ENCODE peak calls at places on chromosome 11, in nine cellular contexts. One of them, this sample, is unnamed.

GRCh38 chr11:92837595-92837994 is 131.9 kb upstream of the MTNR1B start:
- DNase-seq in H1: no peak
- DNase-seq in ovary: no peak
- DNase-seq in stomach: no peak
- DNase-seq in A549: no peak
- DNase-seq in sigmoid colon: no peak
- DNase-seq in tibial nerve: no peak
- DNase-seq in esophagus muscularis mucosa: no peak
- DNase-seq in K562: no peak
- DNase-seq in this sample: no peak

GRCh38 chr11:14357843-14358728 is 897 bp downstream of the RRAS2 start:
- DNase-seq in H1: peak; percentile 78
- DNase-seq in ovary: peak; percentile 63
- DNase-seq in stomach: peak; percentile 63
- DNase-seq in A549: peak; percentile 76
- DNase-seq in sigmoid colon: peak; percentile 73
- DNase-seq in tibial nerve: no peak
- DNase-seq in esophagus muscularis mucosa: no peak
- DNase-seq in K562: peak; percentile 55
- DNase-seq in this sample: peak; percentile 73

GRCh38 chr11:122036493-122036892 is 79.5 kb downstream of the BLID start:
- DNase-seq in H1: no peak
- DNase-seq in ovary: no peak
- DNase-seq in stomach: no peak
- DNase-seq in A549: no peak
- DNase-seq in sigmoid colon: no peak
- DNase-seq in tibial nerve: no peak
- DNase-seq in esophagus muscularis mucosa: no peak
- DNase-seq in K562: no peak
- DNase-seq in this sample: no peak

GRCh38 chr11:81218440-81218839 is 1515.2 kb downstream of the FAM181B start:
- DNase-seq in H1: no peak
- DNase-seq in ovary: no peak
- DNase-seq in stomach: no peak
- DNase-seq in A549: no peak
- DNase-seq in sigmoid colon: no peak
- DNase-seq in tibial nerve: no peak
- DNase-seq in esophagus muscularis mucosa: no peak
- DNase-seq in K562: no peak
- DNase-seq in this sample: no peak

GRCh38 chr11:44946268-44946667 is 4.4 kb downstream of the TP53I11 start:
- DNase-seq in H1: no peak
- DNase-seq in ovary: no peak
- DNase-seq in stomach: no peak
- DNase-seq in A549: no peak
- DNase-seq in sigmoid colon: peak; percentile 92
- DNase-seq in tibial nerve: peak; percentile 57
- DNase-seq in esophagus muscularis mucosa: no peak
- DNase-seq in K562: no peak
- DNase-seq in this sample: no peak

GRCh38 chr11:120121336-120121735 is 16.6 kb downstream of the TRIM29 start:
- DNase-seq in H1: no peak
- DNase-seq in ovary: no peak
- DNase-seq in stomach: no peak
- DNase-seq in A549: no peak
- DNase-seq in sigmoid colon: no peak
- DNase-seq in tibial nerve: no peak
- DNase-seq in esophagus muscularis mucosa: no peak
- DNase-seq in K562: no peak
- DNase-seq in this sample: no peak

GRCh38 chr11:3156282-3156660 is 8.8 kb downstream of the OSBPL5 start:
- DNase-seq in H1: no peak
- DNase-seq in ovary: peak; percentile 13
- DNase-seq in stomach: no peak
- DNase-seq in A549: no peak
- DNase-seq in sigmoid colon: peak; percentile 88
- DNase-seq in tibial nerve: no peak
- DNase-seq in esophagus muscularis mucosa: no peak
- DNase-seq in K562: no peak
- DNase-seq in this sample: no peak

GRCh38 chr11:80899381-80899780 is 1458.6 kb upstream of the TENM4 start:
- DNase-seq in H1: no peak
- DNase-seq in ovary: no peak
- DNase-seq in stomach: no peak
- DNase-seq in A549: no peak
- DNase-seq in sigmoid colon: no peak
- DNase-seq in tibial nerve: no peak
- DNase-seq in esophagus muscularis mucosa: no peak
- DNase-seq in K562: no peak
- DNase-seq in this sample: no peak

GRCh38 chr11:6052374-6052773 is 21.8 kb upstream of the OR56A1 start:
- DNase-seq in H1: no peak
- DNase-seq in ovary: no peak
- DNase-seq in stomach: no peak
- DNase-seq in A549: no peak
- DNase-seq in sigmoid colon: no peak
- DNase-seq in tibial nerve: no peak
- DNase-seq in esophagus muscularis mucosa: no peak
- DNase-seq in K562: no peak
- DNase-seq in this sample: no peak

GRCh38 chr11:109490953-109491733 is 69.2 kb downstream of the C11orf87 start:
- DNase-seq in H1: no peak
- DNase-seq in ovary: no peak
- DNase-seq in stomach: no peak
- DNase-seq in A549: no peak
- DNase-seq in sigmoid colon: no peak
- DNase-seq in tibial nerve: no peak
- DNase-seq in esophagus muscularis mucosa: no peak
- DNase-seq in K562: no peak
- DNase-seq in this sample: no peak

GRCh38 chr11:26187639-26188038 is 144.3 kb upstream of the ANO3 start:
- DNase-seq in H1: no peak
- DNase-seq in ovary: no peak
- DNase-seq in stomach: no peak
- DNase-seq in A549: peak; percentile 30
- DNase-seq in sigmoid colon: no peak
- DNase-seq in tibial nerve: no peak
- DNase-seq in esophagus muscularis mucosa: no peak
- DNase-seq in K562: no peak
- DNase-seq in this sample: no peak

DNA sequence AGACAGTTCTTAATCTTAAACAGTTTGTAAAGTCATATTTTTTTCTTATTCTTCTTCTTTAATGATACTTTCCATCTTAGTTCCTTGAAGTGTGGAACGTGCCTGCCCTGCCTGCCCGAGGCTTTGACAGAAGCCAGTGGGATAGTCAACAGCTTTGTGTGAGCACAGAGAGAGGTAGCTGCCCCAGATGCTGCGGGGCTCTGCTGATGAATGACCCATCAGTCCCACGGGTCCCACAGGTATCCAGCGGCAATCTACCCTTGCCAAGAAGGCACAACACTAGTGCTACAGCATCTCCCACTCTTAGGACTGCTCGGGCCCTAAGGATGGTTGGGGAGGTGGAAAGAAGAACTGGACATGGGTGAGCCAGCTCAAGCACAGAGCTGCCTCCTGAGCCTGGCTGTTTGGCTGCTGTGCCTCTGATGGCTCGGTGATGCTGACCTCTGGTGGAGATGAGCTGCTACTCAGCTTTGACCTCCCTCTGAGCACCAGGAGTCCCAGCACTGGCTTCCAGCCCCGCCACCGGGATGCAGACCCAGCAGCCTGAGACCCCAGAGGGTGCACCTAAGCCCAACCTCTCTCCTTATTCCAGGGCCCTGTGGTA is 11.8 kb upstream of the APLNR start:
- DNase-seq in H1: peak; percentile 85
- DNase-seq in ovary: peak; percentile 49
- DNase-seq in stomach: peak; percentile 46
- DNase-seq in A549: peak; percentile 89
- DNase-seq in sigmoid colon: peak; percentile 79
- DNase-seq in tibial nerve: peak; percentile 67
- DNase-seq in esophagus muscularis mucosa: no peak
- DNase-seq in K562: peak; percentile 74
- DNase-seq in this sample: peak; percentile 63
- TF ChIP-seq POLR2A in H1: no peak
- TF ChIP-seq POLR2A in ovary: no peak
- TF ChIP-seq POLR2A in stomach: no peak
- TF ChIP-seq POLR2A in A549: no peak
- TF ChIP-seq POLR2A in sigmoid colon: no peak
- TF ChIP-seq POLR2A in tibial nerve: no peak
- TF ChIP-seq POLR2A in esophagus muscularis mucosa: no peak
- TF ChIP-seq POLR2A in K562: no peak
- TF ChIP-seq POLR2A in this sample: no peak

DNA sequence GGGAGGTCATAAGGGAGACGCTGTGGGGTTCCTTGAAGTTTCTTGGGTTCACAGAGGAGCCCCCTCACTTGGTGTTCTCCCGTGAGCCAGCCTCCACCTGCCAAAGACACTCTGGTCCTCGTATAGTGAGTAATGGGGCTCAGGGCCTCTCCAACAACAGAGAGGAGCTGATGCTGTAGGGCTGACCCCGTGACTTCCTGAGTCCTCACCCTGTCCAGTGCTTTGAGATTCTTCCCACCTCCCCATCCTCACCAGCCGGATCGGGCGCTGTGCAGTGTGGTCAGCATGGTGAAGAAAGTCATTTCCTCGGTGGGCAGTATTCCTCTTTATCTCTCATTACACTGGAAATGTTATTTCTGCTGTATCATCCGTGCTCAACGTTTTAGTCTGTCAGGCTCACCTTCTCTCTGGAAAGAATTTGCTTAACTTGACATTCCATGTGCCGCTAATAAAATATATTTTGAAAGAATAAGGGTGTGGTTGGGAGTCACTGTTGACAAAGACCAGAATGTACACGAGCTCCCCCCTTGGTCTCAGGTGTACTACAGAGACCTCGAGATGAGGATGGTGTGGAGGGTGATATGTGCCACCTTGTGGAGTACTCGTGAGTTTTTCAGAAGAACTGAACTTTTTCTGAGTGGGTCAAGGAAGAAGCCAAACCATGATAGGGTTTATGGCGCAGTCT is 25.7 kb upstream of the SCGB1A1 start:
- DNase-seq in H1: no peak
- DNase-seq in ovary: no peak
- DNase-seq in stomach: no peak
- DNase-seq in A549: peak; percentile 82
- DNase-seq in sigmoid colon: no peak
- DNase-seq in tibial nerve: no peak
- DNase-seq in esophagus muscularis mucosa: no peak
- DNase-seq in K562: peak; percentile 70
- DNase-seq in this sample: no peak
- TF ChIP-seq EP300 in H1: no peak
- TF ChIP-seq EP300 in ovary: no peak
- TF ChIP-seq EP300 in stomach: no peak
- TF ChIP-seq EP300 in A549: no peak
- TF ChIP-seq EP300 in sigmoid colon: no peak
- TF ChIP-seq EP300 in tibial nerve: no peak
- TF ChIP-seq EP300 in esophagus muscularis mucosa: no peak
- TF ChIP-seq EP300 in K562: peak; percentile 5
- TF ChIP-seq EP300 in this sample: no peak

GRCh38 chr11:16297332-16297731 is 59.0 kb downstream of the SOX6 start:
- DNase-seq in H1: no peak
- DNase-seq in ovary: no peak
- DNase-seq in stomach: no peak
- DNase-seq in A549: no peak
- DNase-seq in sigmoid colon: no peak
- DNase-seq in tibial nerve: no peak
- DNase-seq in esophagus muscularis mucosa: no peak
- DNase-seq in K562: peak; percentile 27
- DNase-seq in this sample: no peak
- H3K4me1 ChIP-seq in H1: no peaks in the 10 kb centered on the region
- H3K4me1 ChIP-seq in ovary: no peaks in the 10 kb centered on the region
- H3K4me1 ChIP-seq in stomach: peaks cover 22% of the 10 kb centered on the region
- H3K4me1 ChIP-seq in A549: no peaks in the 10 kb centered on the region
- H3K4me1 ChIP-seq in sigmoid colon: peaks cover 9% of the 10 kb centered on the region
- H3K4me1 ChIP-seq in tibial nerve: peaks cover 16% of the 10 kb centered on the region
- H3K4me1 ChIP-seq in esophagus muscularis mucosa: peaks cover 8% of the 10 kb centered on the region
- H3K4me1 ChIP-seq in K562: peaks cover 44% of the 10 kb centered on the region
- H3K4me1 ChIP-seq in this sample: peaks cover 9% of the 10 kb centered on the region

GRCh38 chr11:32090774-32091370 is at the start of gene RCN1:
- DNase-seq in H1: peak; percentile 85
- DNase-seq in ovary: peak; percentile 81
- DNase-seq in stomach: peak; percentile 46
- DNase-seq in A549: peak; percentile 66
- DNase-seq in sigmoid colon: peak; percentile 79
- DNase-seq in tibial nerve: peak; percentile 23
- DNase-seq in esophagus muscularis mucosa: no peak
- DNase-seq in K562: peak; percentile 34
- DNase-seq in this sample: peak; percentile 57

GRCh38 chr11:32092581-32093170 is 1.8 kb downstream of the RCN1 start:
- DNase-seq in H1: no peak
- DNase-seq in ovary: peak; percentile 27
- DNase-seq in stomach: no peak
- DNase-seq in A549: no peak
- DNase-seq in sigmoid colon: no peak
- DNase-seq in tibial nerve: no peak
- DNase-seq in esophagus muscularis mucosa: no peak
- DNase-seq in K562: no peak
- DNase-seq in this sample: no peak

GRCh38 chr11:32087602-32088001 is 3.3 kb upstream of the RCN1 start:
- DNase-seq in H1: no peak
- DNase-seq in ovary: no peak
- DNase-seq in stomach: no peak
- DNase-seq in A549: no peak
- DNase-seq in sigmoid colon: no peak
- DNase-seq in tibial nerve: no peak
- DNase-seq in esophagus muscularis mucosa: no peak
- DNase-seq in K562: no peak
- DNase-seq in this sample: no peak

GRCh38 chr11:32082346-32082986 is 8.4 kb upstream of the RCN1 start:
- DNase-seq in H1: no peak
- DNase-seq in ovary: no peak
- DNase-seq in stomach: no peak
- DNase-seq in A549: no peak
- DNase-seq in sigmoid colon: no peak
- DNase-seq in tibial nerve: no peak
- DNase-seq in esophagus muscularis mucosa: no peak
- DNase-seq in K562: no peak
- DNase-seq in this sample: no peak

DNA sequence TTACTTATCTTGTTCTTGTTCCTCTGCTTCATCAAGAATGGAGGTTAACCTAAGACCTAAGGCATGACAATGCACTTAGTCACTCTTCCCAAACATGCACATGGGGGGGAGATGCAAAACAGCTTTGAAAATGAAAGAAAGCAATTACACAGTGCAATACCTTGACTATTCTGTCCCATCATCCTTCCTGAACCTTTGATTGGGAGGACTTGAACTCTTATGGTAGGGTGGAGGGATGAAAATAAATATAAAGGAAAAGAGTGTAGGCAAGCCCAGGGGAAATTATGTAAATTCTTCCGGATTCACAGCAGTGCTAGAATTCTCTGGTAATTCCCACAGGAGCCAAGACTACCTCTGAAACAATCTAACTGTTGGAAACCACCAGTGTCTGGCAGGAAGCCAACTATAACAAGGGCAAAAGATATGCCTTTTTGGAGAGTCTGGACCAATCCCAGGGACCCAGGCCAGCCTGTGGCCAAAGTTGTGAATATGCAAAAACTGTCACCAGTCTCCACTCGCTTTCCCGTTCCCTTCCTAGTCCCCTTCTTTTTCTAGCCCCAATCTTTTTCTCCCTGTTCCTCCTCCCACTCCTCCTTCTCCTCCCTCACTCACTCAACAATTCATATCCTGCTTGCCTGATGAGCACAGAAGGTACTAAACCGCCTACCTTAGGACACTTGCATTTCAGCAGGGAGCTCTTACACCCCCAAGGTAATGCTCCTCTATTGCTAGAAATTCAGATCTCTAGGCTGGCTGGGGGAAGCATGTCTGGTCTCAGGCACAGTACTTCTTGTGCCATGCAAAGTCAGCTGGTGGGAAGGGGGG is 2.5 kb upstream of the RCN1 start:
- DNase-seq in H1: no peak
- DNase-seq in ovary: peak; percentile 62
- DNase-seq in stomach: peak; percentile 73
- DNase-seq in A549: no peak
- DNase-seq in sigmoid colon: no peak
- DNase-seq in tibial nerve: peak; percentile 41
- DNase-seq in esophagus muscularis mucosa: no peak
- DNase-seq in K562: peak; percentile 26
- DNase-seq in this sample: no peak
- TF ChIP-seq POLR2A in H1: no peak
- TF ChIP-seq POLR2A in ovary: no peak
- TF ChIP-seq POLR2A in stomach: no peak
- TF ChIP-seq POLR2A in A549: no peak
- TF ChIP-seq POLR2A in sigmoid colon: no peak
- TF ChIP-seq POLR2A in tibial nerve: no peak
- TF ChIP-seq POLR2A in esophagus muscularis mucosa: no peak
- TF ChIP-seq POLR2A in K562: no peak
- TF ChIP-seq POLR2A in this sample: no peak

This sample was measured in transverse colon.